ENCODE peak calls at places on chromosomes 11 and 22, in seven cellular contexts. Q, I, C, M, F, X and L are unnamed samples.

GRCh38 chr11:70682056-70682455 is 283.7 kb downstream of the CTTN start:
- DNase-seq in I (no peak), Q (no peak), F (no peak), X (no peak), C (no peak), M (no peak), L (no peak)

GRCh38 chr22:46770726-46771125 is 8.3 kb downstream of the TBC1D22A start:
- DNase-seq in X (no peak), F (no peak), I (no peak), Q (no peak), C (no peak), M (peak; percentile 79), L (no peak)

GRCh38 chr11:6498121-6498520 is 1.0 kb downstream of the DNHD1 start:
- DNase-seq in Q (peak; percentile 32), C (no peak), M (no peak), I (no peak), F (no peak), X (no peak), L (no peak)

GRCh38 chr11:117875397-117876048 is 935 bp downstream of the FXYD6 start:
- DNase-seq in X (no peak), Q (no peak), F (no peak), C (no peak), I (no peak), M (no peak), L (peak; percentile 22)

GRCh38 chr11:16739326-16739875 is 954 bp downstream of the C11orf58 start:
- DNase-seq in Q (peak; percentile 46), F (no peak), C (no peak), M (no peak), X (no peak), I (no peak), L (no peak)

GRCh38 chr11:79362358-79362757 is 78.5 kb downstream of the TENM4 start:
- DNase-seq in X (no peak), C (no peak), F (no peak), Q (no peak), I (no peak), M (no peak), L (no peak)

GRCh38 chr11:43920598-43921419 is 21.6 kb upstream of the C11orf96 start:
- DNase-seq in F (peak; percentile 61), I (peak; percentile 82), M (peak; percentile 76), X (no peak), C (peak; percentile 65), Q (peak; percentile 100), L (no peak)

GRCh38 chr11:11532574-11532973 is 89.2 kb downstream of the GALNT18 start:
- DNase-seq in X (no peak), I (no peak), F (no peak), M (no peak), Q (no peak), C (no peak), L (no peak)

GRCh38 chr11:100682247-100682969 is 4.7 kb upstream of the ARHGAP42 start:
- DNase-seq in Q (peak; percentile 56), M (no peak), C (no peak), I (no peak), X (no peak), F (no peak), L (no peak)

GRCh38 chr11:134393638-134394037 is 18.4 kb downstream of the B3GAT1 start:
- DNase-seq in I (no peak), Q (no peak), F (no peak), M (peak; percentile 57), C (no peak), X (no peak), L (no peak)

GRCh38 chr11:1226226-1226961 is 3.5 kb downstream of the MUC5B start:
- DNase-seq in F (no peak), X (no peak), C (peak; percentile 14), I (no peak), M (peak; percentile 45), Q (no peak), L (no peak)

GRCh38 chr22:48251629-48252028 is 1489.2 kb downstream of the TBC1D22A start:
- DNase-seq in Q (no peak), X (no peak), I (no peak), F (no peak), C (no peak), M (no peak), L (no peak)

GRCh38 chr11:15737326-15737725 is 619.0 kb downstream of the SOX6 start:
- DNase-seq in X (no peak), Q (no peak), C (no peak), F (no peak), I (no peak), M (no peak), L (no peak)

GRCh38 chr11:22192289-22192641 is 620 bp upstream of the ANO5 start:
- DNase-seq in C (no peak), M (peak; percentile 51), F (no peak), I (no peak), Q (no peak), X (no peak), L (no peak)
- H3K4me3 ChIP-seq in C (peak overlapping the region; percentile 86), M (peak overlapping the region; percentile 52), F (peak overlapping the region; percentile 57), I (peak overlapping the region; percentile 46), Q (peak overlapping the region; percentile 49), X (no peak overlapping the region), L (no peak overlapping the region)

GRCh38 chr11:126462422-126462821 is 106.9 kb downstream of the ST3GAL4 start:
- DNase-seq in F (no peak), I (no peak), C (no peak), Q (no peak), M (no peak), X (no peak), L (no peak)

GRCh38 chr11:126461096-126461440 is 105.6 kb downstream of the ST3GAL4 start:
- DNase-seq in M (no peak), C (no peak), I (no peak), X (no peak), F (no peak), Q (no peak), L (no peak)

GRCh38 chr11:126460417-126461095 is 105.1 kb downstream of the ST3GAL4 start:
- DNase-seq in I (no peak), Q (no peak), F (no peak), M (no peak), X (no peak), C (no peak), L (no peak)

GRCh38 chr11:126459691-126460404 is 104.4 kb downstream of the ST3GAL4 start:
- DNase-seq in Q (peak; percentile 81), M (no peak), F (no peak), I (peak; percentile 32), X (no peak), C (no peak), L (no peak)

DNA sequence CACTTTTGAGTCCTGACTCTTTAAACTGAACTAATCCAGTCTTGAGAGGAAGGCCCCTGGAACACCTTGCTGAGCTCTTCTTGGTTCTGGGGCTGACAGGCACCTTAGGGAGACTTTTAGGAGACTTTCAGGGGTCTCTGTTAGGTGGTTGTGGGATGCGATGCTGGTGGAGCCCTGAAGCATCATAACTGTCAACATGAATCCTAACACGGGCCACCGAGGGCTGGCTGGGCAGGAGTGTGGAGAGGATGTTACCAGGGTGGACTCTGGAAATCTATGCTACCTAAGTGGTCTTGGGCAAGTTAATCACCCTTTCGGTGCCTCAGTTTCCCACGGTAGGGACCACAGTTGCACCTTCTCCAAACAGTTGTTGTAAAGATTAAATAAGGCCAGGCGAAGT is 106.5 kb downstream of the ST3GAL4 start:
- DNase-seq in X (no peak), F (no peak), C (no peak), Q (no peak), M (no peak), I (no peak), L (no peak)
- H3K4me1 ChIP-seq in X (no peaks in the 10 kb centered on the region), F (no peaks in the 10 kb centered on the region), C (no peaks in the 10 kb centered on the region), Q (peaks cover 7% of the 10 kb centered on the region), M (no peaks in the 10 kb centered on the region), I (no peaks in the 10 kb centered on the region), L (peaks cover 14% of the 10 kb centered on the region)

GRCh38 chr11:104897891-104898684 is at the start of gene CASP12:
- DNase-seq in X (no peak), C (no peak), F (no peak), M (no peak), Q (peak; percentile 30), I (no peak), L (no peak)
- H3K4me3 ChIP-seq in X (peak within 1 kb of the TSS; percentile 22), C (peak within 1 kb of the TSS; percentile 26), F (peak within 1 kb of the TSS; percentile 5), M (peak within 1 kb of the TSS; percentile 1), Q (no peak within 1 kb of the TSS), I (peak within 1 kb of the TSS; percentile 37), L (no peak within 1 kb of the TSS)

GRCh38 chr22:39900306-39901227 is at the start of gene GRAP2:
- DNase-seq in Q (no peak), X (peak; percentile 56), C (no peak), F (no peak), M (peak; percentile 79), I (no peak), L (peak; percentile 87)
- H3K4me1 ChIP-seq in Q (peaks cover 8% of the 10 kb centered on the region), X (peaks cover 12% of the 10 kb centered on the region), C (no peaks in the 10 kb centered on the region), F (peaks cover 10% of the 10 kb centered on the region), M (no peaks in the 10 kb centered on the region), I (no peaks in the 10 kb centered on the region), L (peaks cover 34% of the 10 kb centered on the region)